ENCODE peak calls at places on chromosomes 5 and 9, in nine cellular contexts. X is H1; Y is fibroblast of lung; S is substantia nigra; V is naive thymus-derived CD4-positive, alpha-beta T cell; A is right atrium auricular region; K is endodermal cell; Z is brain microvascular endothelial cell; G is lung. W is an unnamed sample.

GRCh38 chr5:138616508-138616907 is 41.3 kb upstream of the HSPA9 start:
- DNase-seq in S (no peak), V (no peak), Y (no peak), A (no peak), K (no peak), X (no peak), Z (no peak), G (no peak), W (no peak)

GRCh38 chr9:80787636-80788035 is 901.7 kb downstream of the TLE1 start:
- DNase-seq in S (no peak), Z (no peak), X (no peak), G (no peak), Y (no peak), V (no peak), A (no peak), K (no peak), W (no peak)

GRCh38 chr9:94554439-94555331 is at the start of gene PCAT7:
- DNase-seq in K (peak), X (peak), Z (peak), A (no peak), S (no peak), Y (peak), V (no peak), G (peak), W (no peak)

GRCh38 chr5:124404796-124405195 is 341.6 kb downstream of the ZNF608 start:
- DNase-seq in K (no peak), A (no peak), Y (no peak), X (no peak), S (no peak), V (no peak), G (no peak), Z (no peak), W (no peak)

GRCh38 chr5:102758576-102758975 is 3.5 kb downstream of the PAM start:
- DNase-seq in G (no peak), A (no peak), V (no peak), K (no peak), S (no peak), X (no peak), Y (peak), Z (peak), W (no peak)

GRCh38 chr9:101398930-101399640 is 434 bp downstream of the ZNF189 start:
- DNase-seq in Z (no peak), V (no peak), X (no peak), G (no peak), K (no peak), A (no peak), S (no peak), Y (peak), W (no peak)

GRCh38 chr5:168187599-168187998 is 103.8 kb upstream of the WWC1 start:
- DNase-seq in G (no peak), V (no peak), S (no peak), X (no peak), A (no peak), Y (no peak), K (peak), Z (no peak), W (no peak)

GRCh38 chr9:133799716-133800115 is 61.6 kb upstream of the SARDH start:
- DNase-seq in G (no peak), S (no peak), A (no peak), V (no peak), Y (no peak), X (no peak), K (no peak), Z (no peak), W (no peak)

GRCh38 chr9:94896512-94896911 is 170.0 kb downstream of the AOPEP start:
- DNase-seq in Z (no peak), A (no peak), G (no peak), Y (no peak), K (no peak), X (no peak), V (no peak), S (no peak), W (no peak)

GRCh38 chr9:36136894-36137391 is 410 bp downstream of the GLIPR2 start:
- DNase-seq in A (no peak), V (no peak), X (peak), K (peak), Y (no peak), S (no peak), Z (no peak), G (no peak), W (no peak)

GRCh38 chr9:112249277-112249676 is 74.2 kb upstream of the SUSD1 start:
- DNase-seq in X (no peak), A (no peak), S (no peak), Y (peak), G (no peak), V (no peak), K (no peak), Z (no peak), W (no peak)

GRCh38 chr9:128920381-128921058 is at the start of gene PHYHD1:
- DNase-seq in G (peak), Z (no peak), K (peak), S (peak), Y (peak), X (no peak), A (peak), V (no peak), W (peak)

GRCh38 chr5:67879619-67880357 is 335.8 kb upstream of the PIK3R1 start:
- DNase-seq in A (no peak), K (no peak), G (no peak), Z (peak), X (no peak), S (no peak), Y (peak), V (no peak), W (no peak)

GRCh38 chr5:55231029-55231475 is 2.4 kb downstream of the CCNO start:
- DNase-seq in K (no peak), Z (no peak), G (no peak), Y (no peak), S (no peak), V (no peak), A (no peak), X (no peak), W (no peak)

GRCh38 chr5:34976347-34976746 is 47.0 kb downstream of the DNAJC21 start:
- DNase-seq in Y (no peak), Z (no peak), G (no peak), X (no peak), K (no peak), S (no peak), A (no peak), V (no peak), W (no peak)

GRCh38 chr9:108041551-108041950 is 552.0 kb upstream of the KLF4 start:
- DNase-seq in Y (peak), X (no peak), V (no peak), K (no peak), G (no peak), S (no peak), A (no peak), Z (peak), W (no peak)

GRCh38 chr5:175282611-175283225 is 161.3 kb downstream of the DRD1 start:
- DNase-seq in Z (no peak), G (no peak), S (no peak), V (no peak), X (no peak), K (no peak), A (no peak), Y (no peak), W (no peak)

GRCh38 chr5:60961685-60962084 is 16.7 kb downstream of the NDUFAF2 start:
- DNase-seq in K (no peak), X (no peak), Z (peak), G (no peak), V (no peak), Y (peak), S (no peak), A (no peak), W (no peak)

GRCh38 chr9:95574866-95575553 is 58.2 kb upstream of the PTCH1 start:
- DNase-seq in K (no peak), V (no peak), Z (no peak), S (no peak), G (no peak), X (no peak), Y (no peak), A (no peak), W (no peak)

GRCh38 chr5:128591598-128592455 is 53.8 kb upstream of the FBN2 start:
- DNase-seq in S (no peak), G (no peak), Z (no peak), V (no peak), Y (no peak), X (no peak), K (no peak), A (no peak), W (no peak)

GRCh38 chr9:34276772-34277171 is 52.3 kb downstream of the KIF24 start:
- DNase-seq in Y (no peak), Z (no peak), S (no peak), X (no peak), V (no peak), G (no peak), K (no peak), A (no peak), W (no peak)

GRCh38 chr5:39427225-39427624 is 2.4 kb upstream of the DAB2 start:
- DNase-seq in A (no peak), S (no peak), G (no peak), K (no peak), Z (no peak), Y (peak), V (no peak), X (no peak), W (no peak)

GRCh38 chr5:124040799-124041198 is 528.8 kb downstream of the CSNK1G3 start:
- DNase-seq in Y (peak), Z (peak), S (no peak), A (no peak), X (no peak), G (no peak), V (no peak), K (no peak), W (no peak)

GRCh38 chr9:97046228-97046627 is 7.3 kb upstream of the CTSV start:
- DNase-seq in S (no peak), X (peak), Y (no peak), G (peak), Z (no peak), A (no peak), V (no peak), K (peak), W (no peak)

GRCh38 chr5:79020861-79021561 is 35.9 kb upstream of the ARSB start:
- DNase-seq in X (peak), G (peak), Z (peak), Y (peak), V (no peak), S (peak), A (no peak), K (peak), W (peak)

GRCh38 chr5:147482426-147483196 is 27.3 kb downstream of the DPYSL3 start:
- DNase-seq in Z (no peak), V (no peak), X (no peak), K (no peak), S (no peak), A (no peak), Y (no peak), G (no peak), W (no peak)

GRCh38 chr5:35114698-35115097 is 66.9 kb upstream of the AGXT2 start:
- DNase-seq in S (no peak), X (no peak), G (no peak), V (no peak), Z (no peak), Y (no peak), K (no peak), A (no peak), W (no peak)

GRCh38 chr5:132022737-132023136 is 11.3 kb upstream of the ACSL6 start:
- DNase-seq in S (no peak), A (no peak), G (no peak), V (no peak), Y (no peak), X (no peak), Z (no peak), K (no peak), W (no peak)

GRCh38 chr5:95886340-95887044 is 64.0 kb upstream of the GLRX start:
- DNase-seq in Y (no peak), X (no peak), K (no peak), V (no peak), Z (no peak), G (no peak), S (no peak), A (no peak), W (no peak)

GRCh38 chr9:96150324-96151023 is 151.5 kb downstream of the HSD17B3 start:
- DNase-seq in S (no peak), Z (no peak), A (no peak), X (no peak), G (no peak), K (no peak), Y (no peak), V (no peak), W (no peak)

GRCh38 chr5:81948349-81948748 is 23.5 kb upstream of the ATG10 start:
- DNase-seq in Y (peak), G (peak), V (no peak), K (no peak), X (no peak), S (no peak), Z (no peak), A (no peak), W (no peak)

GRCh38 chr5:96756985-96757384 is 50.8 kb downstream of the ERAP1 start:
- DNase-seq in K (no peak), Z (no peak), V (no peak), X (no peak), Y (no peak), A (no peak), S (no peak), G (no peak), W (no peak)

GRCh38 chr9:114193090-114193489 is 37.8 kb downstream of the COL27A1 start:
- DNase-seq in V (no peak), S (no peak), Y (no peak), K (no peak), Z (no peak), G (no peak), A (no peak), X (no peak), W (no peak)

GRCh38 chr5:125181159-125181558 is 434.7 kb upstream of the ZNF608 start:
- DNase-seq in Z (no peak), V (no peak), G (no peak), A (no peak), S (no peak), Y (peak), K (no peak), X (no peak), W (no peak)

GRCh38 chr5:60698316-60698715 is 1.6 kb downstream of the DEPDC1B start:
- DNase-seq in X (no peak), A (no peak), G (no peak), Z (no peak), S (no peak), V (no peak), Y (no peak), K (no peak), W (no peak)

GRCh38 chr5:88948746-88949600 is 66.0 kb upstream of the MEF2C start:
- DNase-seq in A (no peak), Y (no peak), X (no peak), K (peak), V (no peak), S (no peak), Z (no peak), G (no peak), W (no peak)

DNA sequence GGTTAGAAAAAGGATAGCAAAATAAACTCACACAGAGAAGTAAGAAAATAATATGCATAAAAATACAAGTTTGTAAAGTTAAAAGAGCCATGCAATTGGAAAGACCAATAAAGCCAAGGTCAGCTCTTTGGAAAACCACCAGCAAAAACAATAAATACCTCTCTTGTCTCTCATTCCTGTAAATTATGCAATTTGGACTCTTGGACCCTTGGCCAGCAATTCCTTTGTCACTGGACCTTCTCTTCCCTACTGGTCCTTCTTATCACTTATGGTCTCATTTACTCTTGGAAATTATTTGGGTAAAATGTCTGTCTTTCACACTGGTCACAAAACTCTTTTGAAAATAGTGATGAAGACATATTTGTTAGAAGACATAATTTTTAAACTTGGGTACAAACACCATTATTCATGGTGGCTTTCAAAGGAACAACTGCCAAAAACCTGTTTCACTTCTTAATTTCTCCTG is 379.5 kb downstream of the TMEM232 start:
- DNase-seq in Y (no peak), A (no peak), G (no peak), Z (no peak), S (no peak), K (no peak), X (no peak), V (no peak), W (no peak)
- H3K27ac ChIP-seq in Y (no peak), A (no peak), G (no peak), Z (no peak), S (no peak), K (no peak), X (no peak), V (no peak), W (no peak)

GRCh38 chr5:170329524-170329923 is 31.9 kb upstream of the LCP2 start:
- DNase-seq in K (no peak), S (no peak), G (no peak), X (no peak), V (no peak), Y (no peak), Z (no peak), A (no peak), W (no peak)
- H3K27ac ChIP-seq in K (no peak), S (no peak), G (no peak), X (no peak), V (peak), Y (no peak), Z (no peak), A (no peak), W (no peak)

DNA sequence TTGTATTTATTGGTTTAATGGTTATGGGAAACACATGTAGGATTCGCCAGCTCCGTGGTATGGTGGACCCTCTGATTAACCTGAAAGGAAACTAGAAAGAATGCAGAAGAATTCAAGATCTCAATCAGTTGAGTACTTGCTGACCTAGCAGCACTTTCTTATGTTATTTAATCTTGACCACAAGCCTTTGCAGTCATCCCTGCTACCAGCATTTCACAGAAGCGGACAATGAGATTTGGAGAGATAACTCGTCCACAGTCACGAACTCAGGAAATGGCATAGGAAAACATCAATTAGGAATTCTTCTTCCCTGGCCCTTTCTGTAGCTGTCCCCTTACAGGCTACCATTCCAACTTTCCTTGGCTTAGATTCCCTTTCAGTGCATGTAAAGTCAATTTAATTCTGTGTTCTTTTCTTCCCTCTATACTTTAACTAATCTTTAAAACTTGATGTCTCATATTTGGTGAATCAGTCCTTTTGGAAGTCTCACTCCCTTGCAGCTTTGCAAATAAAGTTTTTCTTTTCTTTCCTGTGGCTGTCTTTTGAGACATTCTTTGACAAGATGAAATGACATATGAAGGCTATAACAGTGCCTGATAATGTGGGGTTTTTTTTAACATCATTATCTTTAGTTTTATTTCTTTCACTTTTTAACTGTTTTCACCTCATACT is 1.3 kb upstream of the SLC44A1 start:
- DNase-seq in A (no peak), S (no peak), X (no peak), K (peak), V (no peak), G (no peak), Z (peak), Y (no peak), W (no peak)
- H3K27ac ChIP-seq in A (no peak), S (peak), X (no peak), K (no peak), V (no peak), G (peak), Z (peak), Y (no peak), W (peak)

DNA sequence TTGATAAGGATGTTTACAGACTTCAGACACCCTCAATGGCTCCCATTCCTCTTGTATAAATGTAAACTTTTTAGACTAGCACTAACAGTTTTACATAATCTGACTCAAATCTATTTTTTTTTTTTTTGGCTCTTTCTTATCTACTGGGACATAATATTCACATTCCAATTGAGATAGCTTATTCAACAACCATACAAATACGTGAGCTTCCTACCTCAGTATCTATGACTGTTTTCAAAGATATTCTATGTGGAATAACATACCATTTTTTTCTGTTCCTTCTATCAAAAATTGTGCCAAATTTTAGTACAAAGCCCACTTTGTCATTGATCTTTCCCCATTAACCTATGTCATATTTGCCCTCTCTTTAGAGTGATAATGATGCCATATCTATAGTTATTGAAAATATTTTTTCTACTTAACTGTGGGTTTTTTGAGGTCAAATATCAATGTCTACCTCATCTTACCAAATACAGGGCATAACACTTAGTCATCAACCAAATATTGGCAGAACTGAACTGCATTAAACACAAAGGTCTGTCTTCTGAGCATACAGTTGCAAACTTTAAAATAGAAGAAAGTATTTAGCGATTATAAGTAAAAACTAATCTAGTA is 482.6 kb downstream of the PTPRD start:
- DNase-seq in S (no peak), G (no peak), Z (no peak), V (no peak), K (no peak), Y (peak), X (no peak), A (no peak), W (no peak)
- H3K27ac ChIP-seq in S (no peak), G (no peak), Z (peak), V (no peak), K (no peak), Y (no peak), X (no peak), A (no peak), W (no peak)

GRCh38 chr9:127863179-127863578 is 8.7 kb upstream of the ENG start:
- DNase-seq in X (no peak), S (no peak), Z (no peak), A (no peak), G (no peak), V (no peak), Y (no peak), K (no peak), W (no peak)

GRCh38 chr9:127867356-127868277 is 9.9 kb downstream of the AK1 start:
- DNase-seq in G (no peak), K (peak), A (no peak), Z (no peak), Y (no peak), S (no peak), V (no peak), X (no peak), W (no peak)

GRCh38 chr9:127868278-127868903 is 9.1 kb downstream of the AK1 start:
- DNase-seq in G (no peak), V (no peak), K (no peak), A (no peak), Y (no peak), Z (no peak), S (no peak), X (no peak), W (no peak)

GRCh38 chr9:127866535-127866934 is 10.9 kb downstream of the AK1 start:
- DNase-seq in X (no peak), Z (no peak), S (no peak), Y (no peak), V (no peak), K (no peak), G (no peak), A (no peak), W (no peak)

GRCh38 chr9:127865645-127866464 is 11.4 kb upstream of the ENG start:
- DNase-seq in A (no peak), Z (no peak), X (no peak), Y (no peak), S (no peak), V (peak), G (no peak), K (no peak), W (no peak)
- H3K27ac ChIP-seq in A (peak), Z (no peak), X (no peak), Y (no peak), S (no peak), V (peak), G (no peak), K (peak), W (no peak)

DNA sequence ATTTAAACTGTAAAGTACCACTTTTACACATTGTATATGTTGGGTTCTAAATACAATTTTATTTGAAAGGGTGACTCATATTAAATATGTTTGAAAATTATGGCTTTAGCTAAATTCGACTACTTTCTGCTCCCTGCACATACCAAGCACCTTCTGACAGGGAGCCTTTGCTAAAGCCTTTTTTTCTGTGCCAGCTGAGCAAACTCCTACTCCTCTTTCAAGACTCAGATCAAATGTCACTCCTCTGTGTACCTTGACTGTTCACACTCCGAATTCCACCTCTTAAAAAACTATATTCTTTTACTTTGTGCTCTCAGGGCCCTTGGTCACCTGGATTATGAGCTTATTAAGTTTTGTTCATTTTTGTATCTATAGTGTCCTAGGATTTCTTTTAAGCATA is 6.5 kb upstream of the OXCT1 start:
- DNase-seq in A (no peak), S (no peak), X (no peak), Y (no peak), V (no peak), Z (no peak), G (no peak), K (no peak), W (no peak)
- H3K27ac ChIP-seq in A (no peak), S (no peak), X (no peak), Y (no peak), V (no peak), Z (no peak), G (no peak), K (no peak), W (no peak)

GRCh38 chr9:76720245-76720644 is 44.0 kb upstream of the PCA3 start:
- DNase-seq in V (no peak), X (no peak), Y (no peak), A (no peak), S (no peak), K (no peak), G (no peak), Z (no peak), W (no peak)
- H3K27ac ChIP-seq in V (no peak), X (no peak), Y (no peak), A (no peak), S (no peak), K (no peak), G (no peak), Z (no peak), W (no peak)

W was measured in caudate nucleus.